ENCODE peak calls at places on chromosomes 12 and 14, in four cellular contexts. One of them, this sample, is unnamed.

GRCh38 chr12:126708492-126708896 is 1558.5 kb upstream of the TMEM132C start:
- DNase-seq in GM12878: no peak
- DNase-seq in H1: no peak
- DNase-seq in K562: no peak
- DNase-seq in this sample: no peak

GRCh38 chr12:76422878-76423438 is 74.7 kb upstream of the BBS10 start:
- DNase-seq in GM12878: no peak
- DNase-seq in H1: no peak
- DNase-seq in K562: no peak
- DNase-seq in this sample: peak; percentile 82

GRCh38 chr14:35470775-35471174 is 63.2 kb upstream of the INSM2 start:
- DNase-seq in GM12878: no peak
- DNase-seq in H1: no peak
- DNase-seq in K562: no peak
- DNase-seq in this sample: peak; percentile 31

GRCh38 chr12:110117948-110118685 is 6.0 kb upstream of the IFT81 start:
- DNase-seq in GM12878: no peak
- DNase-seq in H1: no peak
- DNase-seq in K562: peak; percentile 48
- DNase-seq in this sample: no peak

GRCh38 chr14:98785578-98785977 is 486.4 kb downstream of the BCL11B start:
- DNase-seq in GM12878: no peak
- DNase-seq in H1: no peak
- DNase-seq in K562: no peak
- DNase-seq in this sample: no peak

GRCh38 chr12:29148065-29148957 is 767 bp upstream of the FAR2 start:
- DNase-seq in GM12878: no peak
- DNase-seq in H1: peak; percentile 51
- DNase-seq in K562: peak; percentile 27
- DNase-seq in this sample: no peak

GRCh38 chr12:12800406-12801180 is 12.6 kb upstream of the DDX47 start:
- DNase-seq in GM12878: no peak
- DNase-seq in H1: no peak
- DNase-seq in K562: peak; percentile 58
- DNase-seq in this sample: peak; percentile 74

GRCh38 chr12:124381454-124382207 is 86.7 kb downstream of the RFLNA start:
- DNase-seq in GM12878: no peak
- DNase-seq in H1: no peak
- DNase-seq in K562: no peak
- DNase-seq in this sample: peak; percentile 59

GRCh38 chr12:93825926-93826599 is 148.9 kb downstream of the CRADD start:
- DNase-seq in GM12878: no peak
- DNase-seq in H1: no peak
- DNase-seq in K562: no peak
- DNase-seq in this sample: no peak

GRCh38 chr14:46279776-46280175 is 371.8 kb downstream of the RPL10L start:
- DNase-seq in GM12878: no peak
- DNase-seq in H1: no peak
- DNase-seq in K562: no peak
- DNase-seq in this sample: no peak

GRCh38 chr14:92651106-92651792 is 97.2 kb downstream of the LGMN start:
- DNase-seq in GM12878: peak; percentile 76
- DNase-seq in H1: no peak
- DNase-seq in K562: no peak
- DNase-seq in this sample: no peak

GRCh38 chr12:28585146-28585545 is 394.9 kb downstream of the CCDC91 start:
- DNase-seq in GM12878: no peak
- DNase-seq in H1: no peak
- DNase-seq in K562: no peak
- DNase-seq in this sample: no peak

GRCh38 chr14:61486930-61487495 is 165.6 kb downstream of the PRKCH start:
- DNase-seq in GM12878: no peak
- DNase-seq in H1: no peak
- DNase-seq in K562: peak; percentile 19
- DNase-seq in this sample: no peak

GRCh38 chr12:11663128-11663527 is 13.7 kb downstream of the ETV6 start:
- DNase-seq in GM12878: no peak
- DNase-seq in H1: no peak
- DNase-seq in K562: no peak
- DNase-seq in this sample: no peak

GRCh38 chr12:27785882-27786570 is 6.0 kb upstream of the MANSC4 start:
- DNase-seq in GM12878: no peak
- DNase-seq in H1: no peak
- DNase-seq in K562: no peak
- DNase-seq in this sample: peak; percentile 93

GRCh38 chr12:14418526-14418925 is 53.0 kb downstream of the ATF7IP start:
- DNase-seq in GM12878: no peak
- DNase-seq in H1: no peak
- DNase-seq in K562: no peak
- DNase-seq in this sample: peak; percentile 38

GRCh38 chr14:50964683-50965390 is 20.6 kb upstream of the PYGL start:
- DNase-seq in GM12878: no peak
- DNase-seq in H1: no peak
- DNase-seq in K562: no peak
- DNase-seq in this sample: peak; percentile 99

GRCh38 chr12:28110329-28110728 is 79.9 kb upstream of the CCDC91 start:
- DNase-seq in GM12878: no peak
- DNase-seq in H1: no peak
- DNase-seq in K562: peak; percentile 65
- DNase-seq in this sample: no peak

GRCh38 chr14:53501361-53502320 is 348.5 kb upstream of the DDHD1 start:
- DNase-seq in GM12878: no peak
- DNase-seq in H1: no peak
- DNase-seq in K562: no peak
- DNase-seq in this sample: peak; percentile 93

GRCh38 chr14:97219356-97220017 is 422.3 kb downstream of the VRK1 start:
- DNase-seq in GM12878: no peak
- DNase-seq in H1: peak; percentile 50
- DNase-seq in K562: no peak
- DNase-seq in this sample: no peak

GRCh38 chr12:63150255-63151060 is 543 bp downstream of the AVPR1A start:
- DNase-seq in GM12878: no peak
- DNase-seq in H1: peak; percentile 83
- DNase-seq in K562: no peak
- DNase-seq in this sample: no peak

GRCh38 chr12:78275886-78276285 is 445.2 kb downstream of the NAV3 start:
- DNase-seq in GM12878: no peak
- DNase-seq in H1: no peak
- DNase-seq in K562: no peak
- DNase-seq in this sample: no peak

GRCh38 chr12:45446013-45446412 is 230.1 kb downstream of the ANO6 start:
- DNase-seq in GM12878: no peak
- DNase-seq in H1: no peak
- DNase-seq in K562: no peak
- DNase-seq in this sample: no peak

GRCh38 chr12:5511644-5512584 is 80.0 kb downstream of the NTF3 start:
- DNase-seq in GM12878: no peak
- DNase-seq in H1: peak; percentile 77
- DNase-seq in K562: peak; percentile 19
- DNase-seq in this sample: peak; percentile 44

GRCh38 chr12:53101266-53101665 is 2.0 kb upstream of the SOAT2 start:
- DNase-seq in GM12878: no peak
- DNase-seq in H1: no peak
- DNase-seq in K562: no peak
- DNase-seq in this sample: no peak

GRCh38 chr12:69686731-69687130 is 12.4 kb downstream of the BEST3 start:
- DNase-seq in GM12878: no peak
- DNase-seq in H1: no peak
- DNase-seq in K562: no peak
- DNase-seq in this sample: no peak

GRCh38 chr12:129659927-129660326 is 243.9 kb downstream of the TMEM132D start:
- DNase-seq in GM12878: no peak
- DNase-seq in H1: no peak
- DNase-seq in K562: peak; percentile 61
- DNase-seq in this sample: no peak

GRCh38 chr12:19412844-19413243 is 26.4 kb upstream of the AEBP2 start:
- DNase-seq in GM12878: no peak
- DNase-seq in H1: no peak
- DNase-seq in K562: no peak
- DNase-seq in this sample: no peak

GRCh38 chr14:100567877-100568163 is 19.4 kb downstream of the BEGAIN start:
- DNase-seq in GM12878: no peak
- DNase-seq in H1: no peak
- DNase-seq in K562: no peak
- DNase-seq in this sample: no peak

GRCh38 chr14:24179961-24180726 is 8.3 kb downstream of the REC8 start:
- DNase-seq in GM12878: no peak
- DNase-seq in H1: no peak
- DNase-seq in K562: no peak
- DNase-seq in this sample: peak; percentile 90

GRCh38 chr12:22518067-22518719 is 26.1 kb downstream of the C2CD5 start:
- DNase-seq in GM12878: no peak
- DNase-seq in H1: no peak
- DNase-seq in K562: no peak
- DNase-seq in this sample: peak; percentile 15

GRCh38 chr14:82075566-82075965 is 541.9 kb upstream of the SEL1L start:
- DNase-seq in GM12878: no peak
- DNase-seq in H1: peak; percentile 83
- DNase-seq in K562: peak; percentile 11
- DNase-seq in this sample: no peak

GRCh38 chr14:44404599-44405349 is 102.3 kb downstream of the FSCB start:
- DNase-seq in GM12878: no peak
- DNase-seq in H1: no peak
- DNase-seq in K562: no peak
- DNase-seq in this sample: no peak

GRCh38 chr14:102058146-102058545 is 28.7 kb downstream of the HSP90AA1 start:
- DNase-seq in GM12878: no peak
- DNase-seq in H1: no peak
- DNase-seq in K562: no peak
- DNase-seq in this sample: no peak

GRCh38 chr14:39342768-39343167 is 89.5 kb downstream of the FBXO33 start:
- DNase-seq in GM12878: no peak
- DNase-seq in H1: no peak
- DNase-seq in K562: no peak
- DNase-seq in this sample: no peak

GRCh38 chr12:13171921-13172859 is 24.3 kb upstream of the EMP1 start:
- DNase-seq in GM12878: no peak
- DNase-seq in H1: peak; percentile 35
- DNase-seq in K562: no peak
- DNase-seq in this sample: no peak

GRCh38 chr12:124174406-124174805 is 120.5 kb upstream of the RFLNA start:
- DNase-seq in GM12878: no peak
- DNase-seq in H1: no peak
- DNase-seq in K562: no peak
- DNase-seq in this sample: no peak

GRCh38 chr12:52046859-52047258 is 4.4 kb upstream of the NR4A1 start:
- DNase-seq in GM12878: no peak
- DNase-seq in H1: no peak
- DNase-seq in K562: no peak
- DNase-seq in this sample: no peak
- H3K4me1 ChIP-seq in GM12878: peaks cover 28% of the 10 kb centered on the region
- H3K4me1 ChIP-seq in H1: peaks cover 14% of the 10 kb centered on the region
- H3K4me1 ChIP-seq in K562: peaks cover 15% of the 10 kb centered on the region
- H3K4me1 ChIP-seq in this sample: peaks cover 7% of the 10 kb centered on the region

GRCh38 chr12:121530600-121531355 is 50.0 kb downstream of the KDM2B start:
- DNase-seq in GM12878: no peak
- DNase-seq in H1: no peak
- DNase-seq in K562: peak; percentile 76
- DNase-seq in this sample: peak; percentile 88
- TF ChIP-seq CHD1 in GM12878: no peak
- TF ChIP-seq CHD1 in H1: no peak
- TF ChIP-seq CHD1 in K562: no peak
- TF ChIP-seq CHD1 in this sample: no peak

GRCh38 chr14:104654119-104654518 is 35.3 kb upstream of the INF2 start:
- DNase-seq in GM12878: no peak
- DNase-seq in H1: no peak
- DNase-seq in K562: no peak
- DNase-seq in this sample: no peak
- H3K4me1 ChIP-seq in GM12878: peaks cover 32% of the 10 kb centered on the region
- H3K4me1 ChIP-seq in H1: no peaks in the 10 kb centered on the region
- H3K4me1 ChIP-seq in K562: no peaks in the 10 kb centered on the region
- H3K4me1 ChIP-seq in this sample: peaks cover 2% of the 10 kb centered on the region

GRCh38 chr14:37150414-37150813 is 22.0 kb downstream of the SLC25A21 start:
- DNase-seq in GM12878: no peak
- DNase-seq in H1: no peak
- DNase-seq in K562: peak; percentile 47
- DNase-seq in this sample: peak; percentile 58
- TF ChIP-seq CHD1 in GM12878: no peak
- TF ChIP-seq CHD1 in H1: no peak
- TF ChIP-seq CHD1 in K562: no peak
- TF ChIP-seq CHD1 in this sample: no peak

GRCh38 chr12:113135178-113136127 is at the start of gene RASAL1:
- DNase-seq in GM12878: no peak
- DNase-seq in H1: peak; percentile 99
- DNase-seq in K562: peak; percentile 76
- DNase-seq in this sample: no peak

GRCh38 chr12:113138826-113139225 is 3.3 kb upstream of the RASAL1 start:
- DNase-seq in GM12878: no peak
- DNase-seq in H1: no peak
- DNase-seq in K562: no peak
- DNase-seq in this sample: no peak

GRCh38 chr12:113136128-113136989 is 798 bp upstream of the RASAL1 start:
- DNase-seq in GM12878: no peak
- DNase-seq in H1: peak; percentile 71
- DNase-seq in K562: peak; percentile 51
- DNase-seq in this sample: no peak

GRCh38 chr12:113137861-113138783 is 2.6 kb upstream of the RASAL1 start:
- DNase-seq in GM12878: no peak
- DNase-seq in H1: no peak
- DNase-seq in K562: no peak
- DNase-seq in this sample: no peak

GRCh38 chr12:113136990-113137511 is 1.5 kb upstream of the RASAL1 start:
- DNase-seq in GM12878: no peak
- DNase-seq in H1: no peak
- DNase-seq in K562: no peak
- DNase-seq in this sample: no peak
- H3K4me1 ChIP-seq in GM12878: no peaks in the 10 kb centered on the region
- H3K4me1 ChIP-seq in H1: peaks cover 13% of the 10 kb centered on the region
- H3K4me1 ChIP-seq in K562: peaks cover 8% of the 10 kb centered on the region
- H3K4me1 ChIP-seq in this sample: no peaks in the 10 kb centered on the region

DNA sequence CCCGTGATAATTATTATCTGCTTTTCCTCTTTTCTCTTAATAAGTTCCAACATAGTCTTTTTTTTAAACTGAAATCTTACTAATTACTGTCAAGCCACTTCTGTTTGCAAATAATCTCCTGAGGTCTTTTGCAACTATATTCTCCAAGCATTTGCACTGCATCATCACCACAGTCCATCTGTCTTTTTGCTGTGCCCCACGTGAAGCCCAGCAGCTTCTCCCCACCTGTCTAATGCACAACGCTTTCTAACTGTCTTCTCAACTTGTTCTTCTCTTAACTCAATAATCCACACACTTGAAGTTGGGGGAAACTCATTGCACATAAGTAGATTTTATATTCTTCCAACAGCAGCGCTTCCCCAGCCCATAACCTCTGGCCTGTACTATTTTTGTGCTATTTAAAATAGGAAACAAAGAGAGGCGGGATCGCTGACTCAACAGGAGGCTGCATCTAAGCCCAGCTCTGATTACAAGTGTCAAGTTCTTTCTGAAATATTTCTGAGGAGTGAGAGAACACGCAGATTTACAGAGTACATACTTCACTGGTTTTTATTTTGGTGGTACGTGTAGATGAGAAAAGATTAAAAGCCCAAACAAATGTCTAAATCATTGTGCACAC is 226.7 kb downstream of the GXYLT1 start:
- DNase-seq in GM12878: no peak
- DNase-seq in H1: no peak
- DNase-seq in K562: no peak
- DNase-seq in this sample: no peak
- TF ChIP-seq CHD1 in GM12878: no peak
- TF ChIP-seq CHD1 in H1: no peak
- TF ChIP-seq CHD1 in K562: no peak
- TF ChIP-seq CHD1 in this sample: no peak